ENCODE peak calls at places on chromosomes 5 and 9, in eight cellular contexts. U, C, T, J, G, M, O and L are unnamed samples. For H3K4me1, the result is how much of the 10 kb centered on the place peaks cover.

GRCh38 chr5:128213340-128213739 is 129.8 kb downstream of the SLC12A2 start:
- DNase-seq in U (peak), C (peak), T (peak), J (peak), G (peak), M (peak), O (peak), L (peak)

GRCh38 chr9:113892861-113893491 is 16.9 kb downstream of the ZNF618 start:
- DNase-seq in U (no peak), C (no peak), T (no peak), J (no peak), G (no peak), M (no peak), O (peak), L (no peak)

GRCh38 chr5:142611154-142611553 is 74.7 kb downstream of the FGF1 start:
- DNase-seq in U (peak), C (peak), T (peak), J (peak), G (peak), M (peak), O (peak), L (peak)

GRCh38 chr9:35108461-35108860 is 5.5 kb upstream of the STOML2 start:
- DNase-seq in U (no peak), C (no peak), T (no peak), J (no peak), G (no peak), M (no peak), O (no peak), L (no peak)

GRCh38 chr5:143413964-143414669 is 10.6 kb upstream of the NR3C1 start:
- DNase-seq in U (no peak), C (no peak), T (no peak), J (no peak), G (no peak), M (no peak), O (no peak), L (no peak)

GRCh38 chr9:129885670-129886106 is 50.4 kb downstream of the USP20 start:
- DNase-seq in U (peak), C (peak), T (peak), J (peak), G (peak), M (peak), O (peak), L (peak)

GRCh38 chr5:2142456-2142954 is 259.8 kb upstream of the IRX4 start:
- DNase-seq in U (no peak), C (no peak), T (no peak), J (no peak), G (no peak), M (no peak), O (no peak), L (no peak)

GRCh38 chr9:27352457-27353188 is 55.7 kb upstream of the EQTN start:
- DNase-seq in U (no peak), C (no peak), T (no peak), J (no peak), G (no peak), M (no peak), O (no peak), L (no peak)

GRCh38 chr5:56278267-56278826 is 45.2 kb upstream of the ANKRD55 start:
- DNase-seq in U (peak), C (peak), T (peak), J (no peak), G (peak), M (peak), O (no peak), L (peak)

GRCh38 chr5:154850255-154851062 is at the start of gene FAXDC2:
- DNase-seq in U (peak), C (peak), T (peak), J (no peak), G (peak), M (peak), O (peak), L (no peak)

GRCh38 chr9:129757045-129757444 is 4.2 kb upstream of the PTGES start:
- DNase-seq in U (no peak), C (no peak), T (no peak), J (no peak), G (no peak), M (no peak), O (no peak), L (peak)

GRCh38 chr9:77803423-77803822 is 155.3 kb upstream of the GNA14 start:
- DNase-seq in U (no peak), C (no peak), T (no peak), J (no peak), G (peak), M (no peak), O (no peak), L (peak)

GRCh38 chr9:95506692-95507455 is 9.9 kb downstream of the PTCH1 start:
- DNase-seq in U (peak), C (peak), T (peak), J (no peak), G (peak), M (no peak), O (peak), L (peak)

GRCh38 chr9:95505072-95505471 is 11.7 kb downstream of the PTCH1 start:
- DNase-seq in U (peak), C (no peak), T (no peak), J (no peak), G (no peak), M (no peak), O (no peak), L (no peak)

GRCh38 chr9:95506438-95506691 is 10.4 kb downstream of the PTCH1 start:
- DNase-seq in U (no peak), C (peak), T (peak), J (no peak), G (no peak), M (peak), O (no peak), L (peak)

GRCh38 chr9:95504053-95504963 is 12.5 kb downstream of the PTCH1 start:
- DNase-seq in U (peak), C (peak), T (peak), J (no peak), G (peak), M (no peak), O (peak), L (peak)

GRCh38 chr9:95505676-95506437 is 10.9 kb downstream of the PTCH1 start:
- DNase-seq in U (peak), C (peak), T (peak), J (no peak), G (peak), M (peak), O (peak), L (peak)
- H3K4me1 ChIP-seq in U (under half), C (under half), T (under half), J (under half), G (under half), M (under half), O (under half), L (under half)

GRCh38 chr5:176540956-176541337 is 3.7 kb upstream of the RNF44 start:
- DNase-seq in U (no peak), C (no peak), T (no peak), J (no peak), G (no peak), M (no peak), O (no peak), L (no peak)

GRCh38 chr5:176543428-176544182 is 5.5 kb upstream of the CDHR2 start:
- DNase-seq in U (peak), C (peak), T (peak), J (no peak), G (no peak), M (no peak), O (peak), L (peak)

GRCh38 chr5:176542135-176542595 is 5.0 kb upstream of the RNF44 start:
- DNase-seq in U (no peak), C (no peak), T (no peak), J (no peak), G (no peak), M (no peak), O (no peak), L (no peak)

GRCh38 chr5:176541338-176542134 is 4.3 kb upstream of the RNF44 start:
- DNase-seq in U (peak), C (peak), T (peak), J (no peak), G (peak), M (no peak), O (peak), L (no peak)

GRCh38 chr5:176542596-176543427 is 5.6 kb upstream of the RNF44 start:
- DNase-seq in U (peak), C (peak), T (peak), J (no peak), G (no peak), M (no peak), O (peak), L (no peak)
- TF ChIP-seq CTCF in U (peak), C (no peak), T (no peak), J (no peak), G (peak), M (no peak), O (peak), L (no peak)

GRCh38 chr9:130939405-130939941 is 426 bp upstream of the FIBCD1 start:
- DNase-seq in U (peak), C (no peak), T (no peak), J (no peak), G (no peak), M (no peak), O (peak), L (no peak)
- TF ChIP-seq EZH2 in U (peak), C (no peak), T (peak), J (no peak), G (peak), M (peak), O (peak), L (no peak)

GRCh38 chr9:137240321-137240840 is 706 bp upstream of the TUBB4B start:
- DNase-seq in U (peak), C (peak), T (peak), J (no peak), G (peak), M (peak), O (no peak), L (no peak)

GRCh38 chr9:137236936-137237421 is 4.1 kb upstream of the TUBB4B start:
- DNase-seq in U (peak), C (no peak), T (no peak), J (no peak), G (no peak), M (no peak), O (no peak), L (no peak)

GRCh38 chr9:137236238-137236935 is 4.7 kb upstream of the TUBB4B start:
- DNase-seq in U (peak), C (peak), T (peak), J (no peak), G (peak), M (peak), O (peak), L (peak)

GRCh38 chr9:137235424-137236237 is 4.9 kb downstream of the SLC34A3 start:
- DNase-seq in U (no peak), C (no peak), T (no peak), J (no peak), G (no peak), M (no peak), O (no peak), L (no peak)

GRCh38 chr9:137237759-137238726 is 3.0 kb upstream of the TUBB4B start:
- DNase-seq in U (no peak), C (no peak), T (no peak), J (no peak), G (no peak), M (no peak), O (no peak), L (no peak)
- H3K4me1 ChIP-seq in U (under half), C (under half), T (under half), J (half or more), G (under half), M (under half), O (under half), L (under half)

GRCh38 chr9:42852133-42852532 is 668.7 kb downstream of the SPATA31A6 start:
- DNase-seq in U (peak), C (peak), T (peak), J (no peak), G (no peak), M (no peak), O (peak), L (no peak)
- TF ChIP-seq CTCF in U (peak), C (no peak), T (peak), J (no peak), G (no peak), M (no peak), O (no peak), L (no peak)

GRCh38 chr5:174419523-174420132 is 304.8 kb upstream of the MSX2 start:
- DNase-seq in U (peak), C (peak), T (peak), J (peak), G (peak), M (peak), O (peak), L (peak)
- TF ChIP-seq EZH2 in U (peak), C (no peak), T (no peak), J (no peak), G (no peak), M (no peak), O (no peak), L (no peak)

GRCh38 chr9:97632406-97632991 is 669 bp downstream of the TSTD2 start:
- DNase-seq in U (peak), C (peak), T (peak), J (no peak), G (no peak), M (peak), O (no peak), L (peak)
- H3K4me1 ChIP-seq in U (under half), C (under half), T (under half), J (under half), G (under half), M (under half), O (under half), L (under half)

GRCh38 chr9:91341258-91341746 is 20.4 kb downstream of the AUH start:
- DNase-seq in U (no peak), C (peak), T (no peak), J (no peak), G (no peak), M (peak), O (no peak), L (no peak)
- TF ChIP-seq CTCF in U (no peak), C (no peak), T (no peak), J (no peak), G (no peak), M (no peak), O (no peak), L (no peak)

GRCh38 chr5:171311698-171312083 is 2.6 kb downstream of the TLX3 start:
- DNase-seq in U (no peak), C (no peak), T (no peak), J (no peak), G (no peak), M (no peak), O (peak), L (no peak)

GRCh38 chr5:171309526-171310333 is 682 bp downstream of the TLX3 start:
- DNase-seq in U (peak), C (no peak), T (no peak), J (peak), G (no peak), M (no peak), O (peak), L (no peak)

GRCh38 chr5:171312129-171312819 is 3.2 kb downstream of the TLX3 start:
- DNase-seq in U (peak), C (no peak), T (no peak), J (no peak), G (no peak), M (no peak), O (peak), L (no peak)

GRCh38 chr5:171310334-171310815 is 1.3 kb downstream of the TLX3 start:
- DNase-seq in U (no peak), C (no peak), T (no peak), J (no peak), G (no peak), M (no peak), O (peak), L (no peak)

GRCh38 chr5:171310816-171311697 is 2.0 kb downstream of the TLX3 start:
- DNase-seq in U (peak), C (no peak), T (peak), J (no peak), G (peak), M (no peak), O (peak), L (no peak)
- TF ChIP-seq EZH2 in U (peak), C (peak), T (peak), J (no peak), G (peak), M (peak), O (peak), L (no peak)